ENCODE peak calls at places on chromosomes 11 and 22, in eight cellular contexts. One of them, this sample, is unnamed.
A peak's percentile ranks its signal among the peaks of the same experiment; 100 is the strongest.

GRCh38 chr11:123799438-123799837 is 6.7 kb downstream of the OR6M1 start:
- DNase-seq in GM12878: no peak
- DNase-seq in GM23338: no peak
- DNase-seq in breast epithelium: no peak
- DNase-seq in H1: no peak
- DNase-seq in suprapubic skin: no peak
- DNase-seq in K562: no peak
- DNase-seq in prostate gland: no peak
- DNase-seq in this sample: no peak

GRCh38 chr22:37639070-37639760 is at the start of gene SH3BP1:
- DNase-seq in GM12878: no peak
- DNase-seq in GM23338: peak; percentile 87
- DNase-seq in breast epithelium: no peak
- DNase-seq in H1: peak; percentile 86
- DNase-seq in suprapubic skin: no peak
- DNase-seq in K562: peak; percentile 69
- DNase-seq in prostate gland: no peak
- DNase-seq in this sample: no peak

GRCh38 chr11:133403900-133404299 is 128.4 kb downstream of the OPCML start:
- DNase-seq in GM12878: no peak
- DNase-seq in GM23338: peak; percentile 75
- DNase-seq in breast epithelium: no peak
- DNase-seq in H1: peak; percentile 60
- DNase-seq in suprapubic skin: no peak
- DNase-seq in K562: peak; percentile 12
- DNase-seq in prostate gland: no peak
- DNase-seq in this sample: no peak

GRCh38 chr22:27686534-27686933 is 115.0 kb downstream of the MN1 start:
- DNase-seq in GM12878: no peak
- DNase-seq in GM23338: no peak
- DNase-seq in breast epithelium: peak; percentile 24
- DNase-seq in H1: no peak
- DNase-seq in suprapubic skin: no peak
- DNase-seq in K562: peak; percentile 37
- DNase-seq in prostate gland: no peak
- DNase-seq in this sample: peak; percentile 84

GRCh38 chr11:112128483-112129121 is 35.3 kb downstream of the IL18 start:
- DNase-seq in GM12878: no peak
- DNase-seq in GM23338: no peak
- DNase-seq in breast epithelium: peak; percentile 74
- DNase-seq in H1: no peak
- DNase-seq in suprapubic skin: no peak
- DNase-seq in K562: peak; percentile 14
- DNase-seq in prostate gland: peak; percentile 50
- DNase-seq in this sample: peak; percentile 68

GRCh38 chr22:44404341-44405020 is 91.7 kb upstream of the SHISAL1 start:
- DNase-seq in GM12878: no peak
- DNase-seq in GM23338: no peak
- DNase-seq in breast epithelium: no peak
- DNase-seq in H1: no peak
- DNase-seq in suprapubic skin: no peak
- DNase-seq in K562: no peak
- DNase-seq in prostate gland: no peak
- DNase-seq in this sample: peak; percentile 48

GRCh38 chr11:36033082-36033751 is 89.4 kb downstream of the LDLRAD3 start:
- DNase-seq in GM12878: no peak
- DNase-seq in GM23338: peak; percentile 82
- DNase-seq in breast epithelium: no peak
- DNase-seq in H1: peak; percentile 54
- DNase-seq in suprapubic skin: no peak
- DNase-seq in K562: no peak
- DNase-seq in prostate gland: no peak
- DNase-seq in this sample: no peak

GRCh38 chr11:106091480-106092123 is 14.1 kb downstream of the AASDHPPT start:
- DNase-seq in GM12878: peak; percentile 56
- DNase-seq in GM23338: no peak
- DNase-seq in breast epithelium: no peak
- DNase-seq in H1: no peak
- DNase-seq in suprapubic skin: no peak
- DNase-seq in K562: no peak
- DNase-seq in prostate gland: no peak
- DNase-seq in this sample: no peak

GRCh38 chr11:37076866-37077265 is 478.8 kb upstream of the RAG2 start:
- DNase-seq in GM12878: no peak
- DNase-seq in GM23338: no peak
- DNase-seq in breast epithelium: no peak
- DNase-seq in H1: no peak
- DNase-seq in suprapubic skin: no peak
- DNase-seq in K562: no peak
- DNase-seq in prostate gland: no peak
- DNase-seq in this sample: no peak

GRCh38 chr22:33539902-33540751 is 380.1 kb downstream of the LARGE1 start:
- DNase-seq in GM12878: no peak
- DNase-seq in GM23338: no peak
- DNase-seq in breast epithelium: peak; percentile 69
- DNase-seq in H1: no peak
- DNase-seq in suprapubic skin: no peak
- DNase-seq in K562: no peak
- DNase-seq in prostate gland: peak; percentile 82
- DNase-seq in this sample: peak; percentile 90

GRCh38 chr11:12200359-12201015 is 90.1 kb downstream of the MICAL2 start:
- DNase-seq in GM12878: no peak
- DNase-seq in GM23338: no peak
- DNase-seq in breast epithelium: peak; percentile 56
- DNase-seq in H1: no peak
- DNase-seq in suprapubic skin: no peak
- DNase-seq in K562: peak; percentile 32
- DNase-seq in prostate gland: peak; percentile 63
- DNase-seq in this sample: peak; percentile 82

GRCh38 chr22:19691721-19692341 is 22.5 kb upstream of the SEPTIN5 start:
- DNase-seq in GM12878: no peak
- DNase-seq in GM23338: peak; percentile 73
- DNase-seq in breast epithelium: peak; percentile 76
- DNase-seq in H1: no peak
- DNase-seq in suprapubic skin: peak; percentile 82
- DNase-seq in K562: peak; percentile 85
- DNase-seq in prostate gland: no peak
- DNase-seq in this sample: peak; percentile 71

GRCh38 chr22:29375436-29376076 is 12.8 kb downstream of the AP1B1 start:
- DNase-seq in GM12878: no peak
- DNase-seq in GM23338: no peak
- DNase-seq in breast epithelium: no peak
- DNase-seq in H1: no peak
- DNase-seq in suprapubic skin: no peak
- DNase-seq in K562: no peak
- DNase-seq in prostate gland: no peak
- DNase-seq in this sample: no peak

GRCh38 chr11:117868815-117869642 is 7.4 kb downstream of the FXYD6 start:
- DNase-seq in GM12878: no peak
- DNase-seq in GM23338: peak; percentile 53
- DNase-seq in breast epithelium: no peak
- DNase-seq in H1: no peak
- DNase-seq in suprapubic skin: no peak
- DNase-seq in K562: no peak
- DNase-seq in prostate gland: no peak
- DNase-seq in this sample: no peak

GRCh38 chr11:72015511-72016061 is 16.9 kb downstream of the IL18BP start:
- DNase-seq in GM12878: no peak
- DNase-seq in GM23338: peak; percentile 50
- DNase-seq in breast epithelium: no peak
- DNase-seq in H1: no peak
- DNase-seq in suprapubic skin: no peak
- DNase-seq in K562: peak; percentile 44
- DNase-seq in prostate gland: no peak
- DNase-seq in this sample: no peak

GRCh38 chr11:55572548-55572947 is 620 bp downstream of the OR4C16 start:
- DNase-seq in GM12878: no peak
- DNase-seq in GM23338: no peak
- DNase-seq in breast epithelium: no peak
- DNase-seq in H1: no peak
- DNase-seq in suprapubic skin: no peak
- DNase-seq in K562: no peak
- DNase-seq in prostate gland: no peak
- DNase-seq in this sample: no peak

DNA sequence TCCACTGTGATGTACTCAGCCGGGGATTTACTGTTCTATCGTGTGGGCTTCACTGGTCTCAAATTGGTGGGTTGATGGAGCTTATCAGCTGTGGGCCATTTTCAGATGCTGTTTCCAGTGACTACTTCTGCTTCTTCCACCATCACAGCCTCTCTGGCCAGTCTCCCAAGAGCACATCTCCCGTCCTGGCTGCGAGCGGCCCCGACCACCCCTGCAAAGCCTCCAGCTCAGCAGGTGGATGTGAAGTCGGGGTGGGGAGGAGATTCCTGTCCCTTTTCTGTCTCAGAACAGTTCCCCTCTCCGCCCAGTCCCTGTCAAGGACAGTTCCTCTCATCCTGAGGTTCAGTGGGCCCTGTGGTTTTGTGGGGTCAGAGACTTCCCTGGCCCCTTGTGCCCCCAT is 20.2 kb downstream of the IFITM10 start:
- DNase-seq in GM12878: no peak
- DNase-seq in GM23338: no peak
- DNase-seq in breast epithelium: no peak
- DNase-seq in H1: no peak
- DNase-seq in suprapubic skin: no peak
- DNase-seq in K562: no peak
- DNase-seq in prostate gland: no peak
- DNase-seq in this sample: no peak
- TF ChIP-seq POLR2AphosphoS5 in GM12878: no peak
- TF ChIP-seq POLR2AphosphoS5 in GM23338: no peak
- TF ChIP-seq POLR2AphosphoS5 in breast epithelium: no peak
- TF ChIP-seq POLR2AphosphoS5 in H1: no peak
- TF ChIP-seq POLR2AphosphoS5 in suprapubic skin: no peak
- TF ChIP-seq POLR2AphosphoS5 in K562: no peak
- TF ChIP-seq POLR2AphosphoS5 in prostate gland: no peak
- TF ChIP-seq POLR2AphosphoS5 in this sample: no peak

DNA sequence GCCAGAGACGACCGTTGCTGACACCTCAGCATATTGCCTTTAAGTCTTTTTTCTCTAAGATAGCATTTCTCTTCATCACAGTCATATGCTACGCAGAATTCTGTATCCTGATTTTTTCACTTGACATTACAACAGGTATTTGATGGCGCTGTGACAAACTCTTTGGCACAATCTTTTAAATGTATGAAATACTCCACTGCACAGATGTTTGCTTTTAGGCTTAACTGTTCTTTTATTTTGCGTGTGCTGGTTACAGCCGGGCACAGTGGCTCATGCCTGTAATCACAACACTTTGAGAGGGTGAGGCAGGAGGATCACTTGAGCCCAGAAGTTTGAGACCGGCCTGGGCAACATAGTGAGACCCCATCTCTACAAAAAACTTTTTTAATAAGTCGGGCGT is 52.0 kb upstream of the PPP6R3 start:
- DNase-seq in GM12878: no peak
- DNase-seq in GM23338: no peak
- DNase-seq in breast epithelium: no peak
- DNase-seq in H1: no peak
- DNase-seq in suprapubic skin: no peak
- DNase-seq in K562: no peak
- DNase-seq in prostate gland: peak; percentile 70
- DNase-seq in this sample: no peak
- TF ChIP-seq POLR2AphosphoS5 in GM12878: no peak
- TF ChIP-seq POLR2AphosphoS5 in GM23338: no peak
- TF ChIP-seq POLR2AphosphoS5 in breast epithelium: no peak
- TF ChIP-seq POLR2AphosphoS5 in H1: no peak
- TF ChIP-seq POLR2AphosphoS5 in suprapubic skin: no peak
- TF ChIP-seq POLR2AphosphoS5 in K562: no peak
- TF ChIP-seq POLR2AphosphoS5 in prostate gland: peak; percentile 85
- TF ChIP-seq POLR2AphosphoS5 in this sample: no peak

GRCh38 chr11:76830639-76831312 is 29.9 kb upstream of the ACER3 start:
- DNase-seq in GM12878: no peak
- DNase-seq in GM23338: no peak
- DNase-seq in breast epithelium: no peak
- DNase-seq in H1: no peak
- DNase-seq in suprapubic skin: no peak
- DNase-seq in K562: no peak
- DNase-seq in prostate gland: peak; percentile 50
- DNase-seq in this sample: no peak
- TF ChIP-seq POLR2AphosphoS5 in GM12878: no peak
- TF ChIP-seq POLR2AphosphoS5 in GM23338: no peak
- TF ChIP-seq POLR2AphosphoS5 in breast epithelium: no peak
- TF ChIP-seq POLR2AphosphoS5 in H1: no peak
- TF ChIP-seq POLR2AphosphoS5 in suprapubic skin: no peak
- TF ChIP-seq POLR2AphosphoS5 in K562: no peak
- TF ChIP-seq POLR2AphosphoS5 in prostate gland: peak; percentile 24
- TF ChIP-seq POLR2AphosphoS5 in this sample: no peak

DNA sequence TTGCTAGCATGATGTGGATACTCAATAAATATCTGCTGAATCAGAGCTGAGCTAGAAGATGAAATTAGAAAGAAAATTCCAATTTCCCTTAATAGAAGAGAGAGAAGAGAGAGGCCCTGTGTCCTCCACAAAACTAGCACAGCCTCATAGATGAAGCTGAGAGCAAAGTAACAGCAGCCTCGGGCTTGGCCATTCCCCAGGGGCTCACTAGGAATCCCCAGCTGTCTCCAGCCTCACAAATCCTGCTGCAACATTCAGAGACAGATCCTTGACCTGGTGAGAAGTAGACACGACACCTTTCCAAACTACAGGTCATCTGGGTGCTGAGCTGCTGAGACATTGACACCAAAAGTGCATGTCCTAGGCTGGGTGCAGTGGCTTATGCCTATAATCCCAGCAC is 26.1 kb upstream of the IRAG1 start:
- DNase-seq in GM12878: no peak
- DNase-seq in GM23338: no peak
- DNase-seq in breast epithelium: no peak
- DNase-seq in H1: no peak
- DNase-seq in suprapubic skin: no peak
- DNase-seq in K562: no peak
- DNase-seq in prostate gland: no peak
- DNase-seq in this sample: no peak
- TF ChIP-seq POLR2AphosphoS5 in GM12878: no peak
- TF ChIP-seq POLR2AphosphoS5 in GM23338: no peak
- TF ChIP-seq POLR2AphosphoS5 in breast epithelium: no peak
- TF ChIP-seq POLR2AphosphoS5 in H1: no peak
- TF ChIP-seq POLR2AphosphoS5 in suprapubic skin: no peak
- TF ChIP-seq POLR2AphosphoS5 in K562: no peak
- TF ChIP-seq POLR2AphosphoS5 in prostate gland: no peak
- TF ChIP-seq POLR2AphosphoS5 in this sample: no peak

DNA sequence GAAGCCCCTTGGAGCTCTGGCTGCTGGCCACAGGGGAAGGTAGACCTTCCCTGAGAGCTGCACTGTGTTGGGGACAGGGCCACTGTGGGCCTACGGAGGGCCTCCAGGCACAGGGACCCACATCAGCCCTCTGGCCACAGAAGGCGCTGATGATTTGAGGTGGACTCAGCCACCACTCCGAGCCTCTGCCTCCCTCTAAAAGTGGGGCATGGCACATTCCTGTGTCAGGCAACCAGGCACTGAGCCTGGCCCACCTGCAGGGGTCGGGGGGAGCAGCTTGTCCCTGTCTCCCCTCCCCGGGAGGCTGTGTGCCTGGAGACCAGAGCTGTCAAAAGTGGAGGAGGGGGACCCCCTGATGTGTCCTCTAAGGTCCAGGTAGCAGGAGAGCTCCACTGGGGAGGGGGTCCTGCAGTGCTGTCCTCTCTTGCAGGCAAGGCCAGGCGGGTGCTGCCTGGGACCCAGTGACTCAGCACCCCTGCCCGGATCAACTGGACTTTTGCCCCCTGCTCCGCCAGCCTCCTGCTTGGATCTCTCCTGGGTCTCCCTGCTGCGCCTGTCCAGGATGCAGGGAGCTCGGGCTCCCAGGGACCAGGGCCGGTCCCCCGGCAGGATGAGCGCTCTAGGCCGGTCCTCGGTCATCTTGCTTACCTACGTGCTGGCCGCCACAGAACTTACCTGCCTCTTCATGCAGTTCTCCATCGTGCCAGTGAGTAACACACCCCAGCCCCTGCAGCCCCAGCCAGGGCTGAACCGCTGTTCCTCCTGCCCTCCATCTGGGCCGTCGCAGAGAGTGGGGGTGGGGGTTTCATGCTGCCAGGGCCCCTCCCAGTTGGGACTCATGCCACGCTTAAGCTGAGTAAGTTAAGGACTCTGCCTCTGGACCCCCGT is 17.5 kb upstream of the CDKN1C start:
- DNase-seq in GM12878: no peak
- DNase-seq in GM23338: peak; percentile 50
- DNase-seq in breast epithelium: no peak
- DNase-seq in H1: peak; percentile 49
- DNase-seq in suprapubic skin: no peak
- DNase-seq in K562: no peak
- DNase-seq in prostate gland: no peak
- DNase-seq in this sample: no peak
- TF ChIP-seq POLR2AphosphoS5 in GM12878: no peak
- TF ChIP-seq POLR2AphosphoS5 in GM23338: no peak
- TF ChIP-seq POLR2AphosphoS5 in breast epithelium: no peak
- TF ChIP-seq POLR2AphosphoS5 in H1: no peak
- TF ChIP-seq POLR2AphosphoS5 in suprapubic skin: no peak
- TF ChIP-seq POLR2AphosphoS5 in K562: no peak
- TF ChIP-seq POLR2AphosphoS5 in prostate gland: no peak
- TF ChIP-seq POLR2AphosphoS5 in this sample: no peak